ENCODE peak calls at places on chromosomes 11 and 22, in nine cellular contexts. B is activated naive CD8-positive, alpha-beta T cell treated with anti-CD3 and anti-CD28 coated beads for 36 hours; Q is COR-L47; C is colonic mucosa; P is mucosa of descending colon; Y is thoracic aorta; D is A549; K is nephron progenitor cell; L is HuH-7. G is an unnamed sample.

GRCh38 chr11:12105471-12105870 is 4.9 kb upstream of the MICAL2 start:
- DNase-seq in D (no peak), C (no peak), L (no peak), P (no peak), B (no peak), K (no peak), Y (no peak), Q (no peak), G (no peak)

GRCh38 chr11:77346906-77347603 is 45.6 kb upstream of the GDPD4 start:
- DNase-seq in Q (no peak), L (no peak), C (no peak), D (no peak), K (no peak), B (no peak), Y (no peak), P (no peak), G (no peak)

GRCh38 chr11:88353835-88354496 is 16.4 kb upstream of the CTSC start:
- DNase-seq in P (no peak), K (no peak), D (no peak), L (no peak), Y (no peak), B (no peak), C (no peak), Q (no peak), G (no peak)

GRCh38 chr11:44145011-44145777 is 49.7 kb downstream of the EXT2 start:
- DNase-seq in K (no peak), L (no peak), P (no peak), D (no peak), Q (no peak), Y (no peak), B (no peak), C (no peak), G (no peak)

GRCh38 chr22:40572976-40573375 is 63.5 kb downstream of the MRTFA start:
- DNase-seq in K (no peak), Y (no peak), Q (no peak), C (no peak), B (no peak), L (no peak), P (no peak), D (no peak), G (peak)

GRCh38 chr22:36297568-36297967 is 44.6 kb downstream of the APOL1 start:
- DNase-seq in P (no peak), K (no peak), Q (no peak), C (no peak), Y (no peak), B (no peak), L (no peak), D (no peak), G (no peak)

GRCh38 chr11:76566811-76567210 is 103.7 kb downstream of the LRRC32 start:
- DNase-seq in Q (no peak), P (no peak), B (no peak), Y (no peak), D (no peak), C (no peak), L (no peak), K (no peak), G (no peak)

GRCh38 chr11:2450321-2451041 is 5.7 kb downstream of the KCNQ1 start:
- DNase-seq in D (no peak), Y (no peak), L (no peak), B (no peak), P (no peak), C (no peak), Q (no peak), K (no peak), G (no peak)

GRCh38 chr11:8959546-8960166 is 4.6 kb downstream of the TMEM9B start:
- DNase-seq in D (peak), C (peak), K (peak), Q (peak), P (peak), B (peak), L (peak), Y (no peak), G (no peak)

GRCh38 chr11:19974886-19975285 is 185.4 kb downstream of the DBX1 start:
- DNase-seq in L (no peak), P (no peak), Y (no peak), D (no peak), Q (no peak), C (no peak), B (no peak), K (no peak), G (no peak)

GRCh38 chr11:69055212-69055586 is 6.5 kb downstream of the TPCN2 start:
- DNase-seq in Q (no peak), P (peak), B (no peak), L (peak), D (no peak), C (peak), Y (no peak), K (no peak), G (no peak)

GRCh38 chr22:24564376-24565058 is 8.7 kb downstream of the SNRPD3 start:
- DNase-seq in P (no peak), C (no peak), L (no peak), K (no peak), Y (no peak), B (no peak), D (no peak), Q (no peak), G (no peak)

GRCh38 chr11:11157201-11157600 is 195.8 kb downstream of the CSNK2A3 start:
- DNase-seq in C (no peak), K (peak), Q (peak), Y (no peak), D (peak), L (peak), B (peak), P (peak), G (no peak)

GRCh38 chr22:23777776-23778575 is 5.3 kb downstream of the MMP11 start:
- DNase-seq in C (no peak), L (no peak), P (no peak), K (no peak), B (no peak), Q (peak), Y (no peak), D (no peak), G (no peak)

GRCh38 chr11:47099213-47099917 is 77.3 kb downstream of the ARFGAP2 start:
- DNase-seq in K (no peak), Y (no peak), L (peak), Q (no peak), D (no peak), B (no peak), P (no peak), C (peak), G (no peak)

GRCh38 chr11:57310630-57311086 is 14.1 kb downstream of the TNKS1BP1 start:
- DNase-seq in D (no peak), Y (no peak), P (peak), B (no peak), Q (no peak), L (peak), C (no peak), K (no peak), G (peak)

GRCh38 chr11:61067782-61068181 is 34.5 kb upstream of the CD5 start:
- DNase-seq in D (no peak), Y (no peak), B (no peak), K (no peak), Q (no peak), L (no peak), P (no peak), C (no peak), G (no peak)

GRCh38 chr11:132058211-132058772 is 687.9 kb downstream of the NTM start:
- DNase-seq in B (no peak), Q (no peak), Y (no peak), C (no peak), L (no peak), D (no peak), K (no peak), P (peak), G (no peak)

GRCh38 chr11:113419426-113420003 is 31.9 kb downstream of the ANKK1 start:
- DNase-seq in Q (peak), K (no peak), D (no peak), L (no peak), Y (no peak), B (no peak), C (no peak), P (no peak), G (no peak)

GRCh38 chr11:89405629-89406028 is 85.5 kb downstream of the NOX4 start:
- DNase-seq in Y (no peak), C (no peak), P (no peak), K (no peak), L (no peak), Q (peak), D (no peak), B (no peak), G (no peak)

G was measured in lower leg skin.